ENCODE peak calls at places on chromosome 5, in eight cellular contexts. C is bronchial epithelial cell, U is NCI-H446 treated with DMSO at 0.1 percent for 48 hours, Y is mesendoderm, R is AG20443, V is natural killer cell, X is globus pallidus, I is NCI-H1417. A is an unnamed sample.

GRCh38 chr5:156121234-156121633 is 205.7 kb upstream of the SGCD start:
- DNase-seq in C (no peak), U (no peak), Y (no peak), R (no peak), V (no peak), X (no peak), I (no peak), A (no peak)

GRCh38 chr5:139788294-139788875 is 7.2 kb upstream of the PSD2 start:
- DNase-seq in C (no peak), U (no peak), Y (no peak), R (peak; percentile 61), V (no peak), X (peak; percentile 97), I (no peak), A (no peak)

GRCh38 chr5:176365663-176366574 is 632 bp downstream of the ARL10 start:
- DNase-seq in C (peak; percentile 18), U (no peak), Y (peak; percentile 50), R (peak; percentile 91), V (no peak), X (no peak), I (no peak), A (peak; percentile 23)

GRCh38 chr5:139655727-139656271 is 7.7 kb downstream of the CXXC5 start:
- DNase-seq in C (no peak), U (no peak), Y (no peak), R (peak; percentile 60), V (no peak), X (peak; percentile 69), I (no peak), A (no peak)

GRCh38 chr5:74328221-74328630 is 312.3 kb downstream of the ENC1 start:
- DNase-seq in C (no peak), U (peak; percentile 90), Y (no peak), R (no peak), V (no peak), X (no peak), I (no peak), A (no peak)

GRCh38 chr5:83034552-83035181 is 42.5 kb downstream of the TMEM167A start:
- DNase-seq in C (no peak), U (no peak), Y (no peak), R (no peak), V (no peak), X (peak; percentile 33), I (peak; percentile 81), A (no peak)

GRCh38 chr5:23314827-23315226 is 192.6 kb upstream of the PRDM9 start:
- DNase-seq in C (peak; percentile 90), U (no peak), Y (peak; percentile 19), R (no peak), V (no peak), X (no peak), I (no peak), A (no peak)

GRCh38 chr5:80399553-80400239 is 8.2 kb upstream of the ZFYVE16 start:
- DNase-seq in C (peak; percentile 87), U (no peak), Y (no peak), R (peak; percentile 46), V (no peak), X (peak; percentile 30), I (no peak), A (no peak)

GRCh38 chr5:127041571-127041970 is 11.2 kb upstream of the MARCHF3 start:
- DNase-seq in C (peak; percentile 62), U (no peak), Y (no peak), R (peak; percentile 30), V (no peak), X (no peak), I (no peak), A (no peak)

A was measured in activated T-helper 2 cell treated with anti-CD3 and anti-CD28 coated beads, Interferon-gamma antibody, Interleukin-2, Interleukin-4, amounts not matched to agents 10 μg/mL and 5 μg/mL and 100 μg/mL, durations not matched to agents 14 hours and 24 hours and 36 hours.